ENCODE peak calls at places on chromosome 12, in ten cellular contexts. X is HCT116; V is uterus; J is activated T-cell treated with anti-CD3 and anti-CD28 coated beads, Interleukin-2, amount 50 U/mL, for 24 hours; T is effector memory CD4-positive, alpha-beta T cell; H is OCI-LY7; W is GM13976; O is head of caudate nucleus; N is NCI-H345; G is CD4-positive, CD25-positive, alpha-beta regulatory T cell. C is an unnamed sample.

GRCh38 chr12:128844031-128844635 is 9.1 kb upstream of the GLT1D1 start:
- DNase-seq in X (no peak), V (no peak), J (no peak), T (no peak), H (no peak), W (peak), O (no peak), N (no peak), G (no peak), C (peak)

GRCh38 chr12:123533672-123534643 is at the start of gene RILPL1:
- DNase-seq in X (no peak), V (peak), J (peak), T (peak), H (peak), W (peak), O (peak), N (peak), G (peak), C (peak)

GRCh38 chr12:123076604-123077297 is 74.1 kb downstream of the PITPNM2 start:
- DNase-seq in X (no peak), V (no peak), J (peak), T (peak), H (no peak), W (peak), O (no peak), N (no peak), G (peak), C (peak)

GRCh38 chr12:24822121-24822899 is 126.6 kb downstream of the BCAT1 start:
- DNase-seq in X (no peak), V (no peak), J (no peak), T (no peak), H (no peak), W (no peak), O (no peak), N (no peak), G (no peak), C (no peak)

GRCh38 chr12:122721057-122721545 is 4.5 kb upstream of the HCAR3 start:
- DNase-seq in X (no peak), V (no peak), J (peak), T (no peak), H (no peak), W (peak), O (no peak), N (no peak), G (peak), C (no peak)

GRCh38 chr12:123983822-123984485 is 10.9 kb downstream of the ZNF664 start:
- DNase-seq in X (peak), V (peak), J (peak), T (peak), H (peak), W (peak), O (peak), N (peak), G (peak), C (no peak)

GRCh38 chr12:11446372-11446771 is 51.0 kb upstream of the PRB2 start:
- DNase-seq in X (no peak), V (no peak), J (no peak), T (no peak), H (no peak), W (no peak), O (no peak), N (no peak), G (no peak), C (no peak)

GRCh38 chr12:117587646-117588287 is 226.3 kb upstream of the NOS1 start:
- DNase-seq in X (peak), V (no peak), J (peak), T (no peak), H (peak), W (peak), O (peak), N (peak), G (peak), C (peak)

GRCh38 chr12:114671664-114672476 is 12.1 kb downstream of the TBX3 start:
- DNase-seq in X (no peak), V (peak), J (no peak), T (no peak), H (no peak), W (no peak), O (no peak), N (no peak), G (no peak), C (no peak)

GRCh38 chr12:6538420-6539275 is 4.3 kb downstream of the GAPDH start:
- DNase-seq in X (no peak), V (no peak), J (peak), T (no peak), H (peak), W (no peak), O (no peak), N (no peak), G (peak), C (no peak)

GRCh38 chr12:50936821-50937220 is 15.5 kb upstream of the HIGD1C start:
- DNase-seq in X (no peak), V (no peak), J (no peak), T (no peak), H (no peak), W (no peak), O (no peak), N (no peak), G (no peak), C (no peak)

GRCh38 chr12:110637869-110638441 is 24.0 kb downstream of the TCTN1 start:
- DNase-seq in X (no peak), V (no peak), J (no peak), T (no peak), H (no peak), W (no peak), O (no peak), N (no peak), G (peak), C (no peak)

GRCh38 chr12:64737539-64737938 is 21.7 kb downstream of the GNS start:
- DNase-seq in X (peak), V (no peak), J (no peak), T (no peak), H (peak), W (no peak), O (no peak), N (peak), G (peak), C (no peak)

GRCh38 chr12:68896881-68897540 is 36.0 kb downstream of the CPM start:
- DNase-seq in X (no peak), V (no peak), J (no peak), T (no peak), H (peak), W (no peak), O (no peak), N (no peak), G (no peak), C (no peak)

GRCh38 chr12:120538281-120539156 is 4.4 kb downstream of the RNF10 start:
- DNase-seq in X (no peak), V (peak), J (no peak), T (no peak), H (no peak), W (no peak), O (peak), N (no peak), G (peak), C (no peak)

GRCh38 chr12:123761841-123762714 is at the start of gene DNAH10:
- DNase-seq in X (no peak), V (no peak), J (peak), T (no peak), H (peak), W (peak), O (peak), N (peak), G (peak), C (peak)

GRCh38 chr12:14957769-14958168 is 3.6 kb downstream of the ARHGDIB start:
- DNase-seq in X (no peak), V (no peak), J (no peak), T (no peak), H (no peak), W (no peak), O (no peak), N (no peak), G (no peak), C (no peak)

GRCh38 chr12:58364389-58365086 is 423.2 kb downstream of the ATP23 start:
- DNase-seq in X (peak), V (no peak), J (no peak), T (no peak), H (no peak), W (no peak), O (no peak), N (no peak), G (no peak), C (no peak)

GRCh38 chr12:57470286-57470969 is 9.2 kb downstream of the ARHGAP9 start:
- DNase-seq in X (no peak), V (no peak), J (no peak), T (no peak), H (no peak), W (no peak), O (no peak), N (no peak), G (no peak), C (no peak)

GRCh38 chr12:106910202-106910601 is 45.5 kb upstream of the TMEM263 start:
- DNase-seq in X (no peak), V (no peak), J (no peak), T (no peak), H (peak), W (no peak), O (no peak), N (no peak), G (peak), C (no peak)

GRCh38 chr12:102326987-102327386 is 129.4 kb upstream of the PMCH start:
- DNase-seq in X (no peak), V (no peak), J (no peak), T (no peak), H (no peak), W (no peak), O (no peak), N (no peak), G (no peak), C (no peak)

GRCh38 chr12:110371408-110372055 is 32.0 kb downstream of the ANAPC7 start:
- DNase-seq in X (no peak), V (no peak), J (no peak), T (no peak), H (peak), W (peak), O (no peak), N (peak), G (no peak), C (no peak)

GRCh38 chr12:89655851-89656250 is 52.8 kb downstream of the ATP2B1 start:
- DNase-seq in X (no peak), V (no peak), J (no peak), T (no peak), H (no peak), W (no peak), O (no peak), N (no peak), G (no peak), C (no peak)

GRCh38 chr12:132689227-132689626 is 1.8 kb downstream of the PXMP2 start:
- DNase-seq in X (no peak), V (no peak), J (no peak), T (no peak), H (no peak), W (no peak), O (no peak), N (no peak), G (no peak), C (no peak)

GRCh38 chr12:54689034-54689372 is 40.8 kb upstream of the DCD start:
- DNase-seq in X (no peak), V (no peak), J (no peak), T (no peak), H (no peak), W (no peak), O (no peak), N (peak), G (no peak), C (no peak)

C was measured in activated naive CD8-positive, alpha-beta T cell treated with anti-CD3 and anti-CD28 coated beads, Interleukin-2, amount 10 ng/mL, durations not matched to agents 7 days and 5 days.